ENCODE peak calls at places on chromosomes 3 and 15, in five cellular contexts. One of them, this sample, is unnamed.

GRCh38 chr3:188687389-188687788 is 484.4 kb upstream of the TPRG1 start:
- DNase-seq in HepG2: no peak
- DNase-seq in A549: no peak
- DNase-seq in K562: no peak
- DNase-seq in GM12878: no peak
- DNase-seq in this sample: peak

GRCh38 chr3:184604039-184604955 is 42.7 kb downstream of the EPHB3 start:
- DNase-seq in GM12878: no peak
- DNase-seq in A549: no peak
- DNase-seq in HepG2: no peak
- DNase-seq in K562: no peak
- DNase-seq in this sample: peak

GRCh38 chr3:194587438-194587931 is 45.7 kb downstream of the TMEM44 start:
- DNase-seq in K562: no peak
- DNase-seq in A549: no peak
- DNase-seq in HepG2: no peak
- DNase-seq in GM12878: no peak
- DNase-seq in this sample: no peak

GRCh38 chr3:168100777-168101492 is 5.2 kb upstream of the GOLIM4 start:
- DNase-seq in HepG2: no peak
- DNase-seq in A549: no peak
- DNase-seq in GM12878: no peak
- DNase-seq in K562: no peak
- DNase-seq in this sample: no peak

GRCh38 chr15:85639752-85640381 is 154.9 kb downstream of the KLHL25 start:
- DNase-seq in GM12878: no peak
- DNase-seq in HepG2: no peak
- DNase-seq in A549: no peak
- DNase-seq in K562: no peak
- DNase-seq in this sample: no peak

GRCh38 chr15:70788114-70789049 is 25.0 kb upstream of the UACA start:
- DNase-seq in HepG2: peak
- DNase-seq in A549: peak
- DNase-seq in GM12878: no peak
- DNase-seq in K562: no peak
- DNase-seq in this sample: no peak

GRCh38 chr15:80779658-80780415 is 667 bp downstream of the CEMIP start:
- DNase-seq in GM12878: no peak
- DNase-seq in HepG2: peak
- DNase-seq in K562: no peak
- DNase-seq in A549: peak
- DNase-seq in this sample: peak

GRCh38 chr3:128167973-128168674 is 14.8 kb downstream of the EEFSEC start:
- DNase-seq in HepG2: peak
- DNase-seq in GM12878: no peak
- DNase-seq in K562: no peak
- DNase-seq in A549: no peak
- DNase-seq in this sample: no peak

GRCh38 chr3:187130346-187131066 is 8.8 kb downstream of the RPL39L start:
- DNase-seq in HepG2: no peak
- DNase-seq in GM12878: no peak
- DNase-seq in A549: no peak
- DNase-seq in K562: no peak
- DNase-seq in this sample: no peak

GRCh38 chr15:42490246-42490742 is 647 bp downstream of the ZNF106 start:
- DNase-seq in HepG2: no peak
- DNase-seq in A549: no peak
- DNase-seq in GM12878: no peak
- DNase-seq in K562: no peak
- DNase-seq in this sample: no peak

GRCh38 chr15:42919794-42920280 is 741 bp downstream of the TTBK2 start:
- DNase-seq in GM12878: no peak
- DNase-seq in HepG2: peak
- DNase-seq in K562: no peak
- DNase-seq in A549: no peak
- DNase-seq in this sample: peak

GRCh38 chr3:151925419-151925818 is 52.0 kb downstream of the SUCNR1 start:
- DNase-seq in HepG2: no peak
- DNase-seq in A549: no peak
- DNase-seq in GM12878: no peak
- DNase-seq in K562: no peak
- DNase-seq in this sample: no peak

GRCh38 chr3:56870436-56870835 is 68.7 kb upstream of the ARHGEF3 start:
- DNase-seq in K562: no peak
- DNase-seq in A549: no peak
- DNase-seq in HepG2: peak
- DNase-seq in GM12878: no peak
- DNase-seq in this sample: no peak
- TF ChIP-seq JUNB in K562: no peak
- TF ChIP-seq JUNB in A549: no peak
- TF ChIP-seq JUNB in HepG2: no peak
- TF ChIP-seq JUNB in GM12878: no peak
- TF ChIP-seq JUNB in this sample: no peak

GRCh38 chr15:65460948-65461347 is 38.2 kb upstream of the IGDCC4 start:
- DNase-seq in HepG2: no peak
- DNase-seq in K562: no peak
- DNase-seq in A549: no peak
- DNase-seq in GM12878: no peak
- DNase-seq in this sample: no peak
- TF ChIP-seq JUNB in HepG2: no peak
- TF ChIP-seq JUNB in K562: no peak
- TF ChIP-seq JUNB in A549: no peak
- TF ChIP-seq JUNB in GM12878: peak
- TF ChIP-seq JUNB in this sample: no peak

GRCh38 chr3:10263549-10264363 is 15.5 kb downstream of the TATDN2 start:
- DNase-seq in K562: peak
- DNase-seq in GM12878: no peak
- DNase-seq in HepG2: no peak
- DNase-seq in A549: peak
- DNase-seq in this sample: peak
- TF ChIP-seq JUNB in K562: no peak
- TF ChIP-seq JUNB in GM12878: no peak
- TF ChIP-seq JUNB in HepG2: no peak
- TF ChIP-seq JUNB in A549: no peak
- TF ChIP-seq JUNB in this sample: no peak

GRCh38 chr3:38247366-38248035 is 18.1 kb upstream of the SLC22A13 start:
- DNase-seq in K562: no peak
- DNase-seq in A549: peak
- DNase-seq in GM12878: no peak
- DNase-seq in HepG2: peak
- DNase-seq in this sample: no peak
- TF ChIP-seq JUNB in K562: no peak
- TF ChIP-seq JUNB in A549: no peak
- TF ChIP-seq JUNB in GM12878: no peak
- TF ChIP-seq JUNB in HepG2: no peak
- TF ChIP-seq JUNB in this sample: no peak

GRCh38 chr3:196096382-196096953 is 14.6 kb upstream of the TFRC start:
- DNase-seq in GM12878: peak
- DNase-seq in HepG2: no peak
- DNase-seq in A549: no peak
- DNase-seq in K562: no peak
- DNase-seq in this sample: no peak
- TF ChIP-seq JUNB in GM12878: peak
- TF ChIP-seq JUNB in HepG2: no peak
- TF ChIP-seq JUNB in A549: no peak
- TF ChIP-seq JUNB in K562: no peak
- TF ChIP-seq JUNB in this sample: no peak

GRCh38 chr3:34072297-34072696 is 273.9 kb downstream of the PDCD6IP start:
- DNase-seq in HepG2: no peak
- DNase-seq in A549: no peak
- DNase-seq in GM12878: no peak
- DNase-seq in K562: no peak
- DNase-seq in this sample: no peak
- TF ChIP-seq JUNB in HepG2: no peak
- TF ChIP-seq JUNB in A549: no peak
- TF ChIP-seq JUNB in GM12878: no peak
- TF ChIP-seq JUNB in K562: no peak
- TF ChIP-seq JUNB in this sample: no peak

DNA sequence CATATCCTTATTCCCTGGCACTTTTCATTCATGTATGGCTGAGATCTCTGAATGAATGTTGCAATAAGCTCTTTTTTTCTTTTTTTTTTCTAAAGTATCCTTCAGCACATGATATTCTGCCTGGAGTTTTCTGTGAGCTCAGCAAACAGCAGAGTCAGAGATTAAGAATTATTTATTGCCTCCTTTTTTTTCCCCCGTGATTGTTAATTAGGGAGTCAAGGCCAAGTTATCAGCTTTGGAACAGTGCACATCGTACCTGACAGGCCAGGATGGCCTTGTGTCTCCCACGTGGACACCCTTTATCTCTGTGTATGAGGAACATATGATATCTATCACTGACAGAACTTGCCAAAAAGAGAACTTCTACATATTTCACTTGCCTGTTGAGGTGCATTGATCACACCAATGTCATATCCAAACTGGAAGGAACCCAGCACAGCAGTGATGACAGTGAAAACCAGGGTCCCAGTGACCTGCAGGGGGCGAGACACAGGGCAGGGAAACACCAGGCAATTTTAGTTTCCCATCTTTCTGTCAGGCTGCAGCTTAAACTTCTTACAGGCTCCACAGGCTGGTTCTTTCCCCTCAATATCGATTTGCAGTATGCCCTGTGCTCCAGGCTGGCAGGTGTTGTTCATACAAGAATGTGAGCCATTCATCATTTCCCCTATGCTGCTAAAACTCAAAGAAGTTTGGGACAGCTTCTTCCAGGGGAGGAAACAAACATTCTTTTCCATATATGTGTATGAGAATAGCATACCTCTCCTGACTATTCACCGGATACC is 8.2 kb downstream of the SLC2A2 start:
- DNase-seq in HepG2: no peak
- DNase-seq in K562: peak
- DNase-seq in GM12878: no peak
- DNase-seq in A549: no peak
- DNase-seq in this sample: peak
- TF ChIP-seq JUNB in HepG2: no peak
- TF ChIP-seq JUNB in K562: no peak
- TF ChIP-seq JUNB in GM12878: no peak
- TF ChIP-seq JUNB in A549: no peak
- TF ChIP-seq JUNB in this sample: no peak

GRCh38 chr3:14405886-14406238 is 3.5 kb downstream of the SLC6A6 start:
- DNase-seq in A549: no peak
- DNase-seq in GM12878: no peak
- DNase-seq in K562: no peak
- DNase-seq in HepG2: no peak
- DNase-seq in this sample: no peak
- TF ChIP-seq JUNB in A549: no peak
- TF ChIP-seq JUNB in GM12878: no peak
- TF ChIP-seq JUNB in K562: no peak
- TF ChIP-seq JUNB in HepG2: no peak
- TF ChIP-seq JUNB in this sample: no peak

GRCh38 chr15:92848852-92849598 is 51.1 kb upstream of the CHD2 start:
- DNase-seq in GM12878: peak
- DNase-seq in A549: no peak
- DNase-seq in HepG2: no peak
- DNase-seq in K562: peak
- DNase-seq in this sample: no peak
- TF ChIP-seq JUNB in GM12878: no peak
- TF ChIP-seq JUNB in A549: no peak
- TF ChIP-seq JUNB in HepG2: no peak
- TF ChIP-seq JUNB in K562: no peak
- TF ChIP-seq JUNB in this sample: no peak

DNA sequence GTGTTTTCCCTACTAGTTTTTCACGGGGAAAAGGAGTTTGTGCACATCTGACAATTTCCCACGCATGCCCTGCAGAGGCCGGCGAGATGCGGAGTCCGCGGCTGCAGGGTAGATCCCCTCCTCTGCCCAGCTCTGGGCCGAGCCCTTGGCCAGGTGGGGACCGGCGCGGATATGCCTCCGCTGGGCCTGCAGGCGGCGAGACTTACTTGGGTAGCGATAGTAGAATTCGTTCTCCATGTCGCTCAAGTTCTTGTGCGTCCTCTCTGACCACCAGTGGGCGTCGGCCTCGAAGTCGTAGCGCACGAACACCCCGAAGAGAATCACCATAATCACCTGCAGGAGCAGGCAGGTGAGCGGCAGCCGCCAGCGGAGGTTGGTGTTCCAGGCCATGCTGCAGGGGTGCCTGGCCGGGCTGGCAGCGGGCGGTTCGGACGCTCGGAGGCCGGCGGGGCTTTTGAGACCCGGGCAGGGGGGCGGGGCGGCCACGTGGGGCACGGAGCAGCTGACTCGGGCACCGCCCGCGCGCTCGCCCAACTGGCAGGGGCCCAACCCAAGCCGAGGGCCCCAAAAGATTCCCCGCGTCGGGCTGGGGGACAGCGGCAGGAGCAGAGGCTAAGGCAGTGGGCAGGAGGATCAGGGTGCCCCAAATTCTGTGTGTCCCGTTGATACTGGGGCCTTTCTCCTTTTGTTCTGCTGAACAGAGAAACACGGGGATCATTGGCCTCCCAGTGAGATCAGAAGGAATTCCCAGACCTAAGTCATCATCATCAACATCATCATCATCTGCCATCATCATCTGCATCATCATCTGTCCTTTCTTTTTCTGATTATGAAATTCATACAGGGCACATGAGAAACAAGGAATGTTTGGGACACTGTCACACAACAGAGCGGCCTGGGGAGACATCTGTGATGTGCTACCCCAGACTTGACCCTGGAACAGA is at the start of gene RHCG:
- DNase-seq in A549: peak
- DNase-seq in GM12878: no peak
- DNase-seq in K562: peak
- DNase-seq in HepG2: peak
- DNase-seq in this sample: peak
- TF ChIP-seq JUNB in A549: peak
- TF ChIP-seq JUNB in GM12878: no peak
- TF ChIP-seq JUNB in K562: no peak
- TF ChIP-seq JUNB in HepG2: no peak
- TF ChIP-seq JUNB in this sample: no peak

This sample was measured in GM23338.